ENCODE peak calls at places on chromosomes 11 and 22, in four cellular contexts. L is neural crest cell; K is ACHN; T is CD8-positive, alpha-beta T cell. B is an unnamed sample.

GRCh38 chr22:50329236-50329635 is 2.4 kb upstream of the DENND6B start:
- DNase-seq in L (no peak), K (no peak), T (no peak), B (no peak)

GRCh38 chr22:40210814-40211213 is 33.1 kb downstream of the TNRC6B start:
- DNase-seq in L (no peak), K (no peak), T (no peak), B (no peak)

GRCh38 chr11:81497202-81497804 is 1236.4 kb downstream of the FAM181B start:
- DNase-seq in L (peak; percentile 22), K (peak; percentile 35), T (no peak), B (no peak)

GRCh38 chr11:13137778-13138400 is 128.8 kb downstream of the RASSF10 start:
- DNase-seq in L (no peak), K (no peak), T (no peak), B (no peak)

GRCh38 chr22:35637254-35637653 is 11.0 kb upstream of the APOL6 start:
- DNase-seq in L (no peak), K (no peak), T (no peak), B (peak; percentile 40)

GRCh38 chr22:19962909-19963806 is 21.5 kb upstream of the TXNRD2 start:
- DNase-seq in L (no peak), K (no peak), T (no peak), B (no peak)

GRCh38 chr11:60869451-60869825 is 2.1 kb downstream of the ZP1 start:
- DNase-seq in L (no peak), K (no peak), T (no peak), B (peak; percentile 43)

GRCh38 chr11:115345840-115346239 is 158.4 kb downstream of the CADM1 start:
- DNase-seq in L (no peak), K (no peak), T (no peak), B (no peak)

GRCh38 chr22:22458896-22459588 is 49.5 kb downstream of the ZNF280B start:
- DNase-seq in L (no peak), K (no peak), T (no peak), B (no peak)

GRCh38 chr22:49670610-49671330 is 156.9 kb downstream of the BRD1 start:
- DNase-seq in L (peak; percentile 26), K (no peak), T (peak; percentile 61), B (peak; percentile 61)

GRCh38 chr11:130323452-130324448 is 9.0 kb upstream of the ZBTB44 start:
- DNase-seq in L (no peak), K (no peak), T (no peak), B (no peak)

GRCh38 chr22:20652582-20652981 is 121.3 kb upstream of the SERPIND1 start:
- DNase-seq in L (no peak), K (no peak), T (no peak), B (no peak)

GRCh38 chr11:15819679-15820286 is 536.6 kb downstream of the SOX6 start:
- DNase-seq in L (peak; percentile 80), K (peak; percentile 41), T (no peak), B (peak; percentile 80)

GRCh38 chr11:117316197-117316961 is at the start of gene BACE1:
- DNase-seq in L (peak; percentile 76), K (peak; percentile 84), T (no peak), B (peak; percentile 82)

GRCh38 chr11:119307219-119307618 is 9.7 kb downstream of the MCAM start:
- DNase-seq in L (no peak), K (peak; percentile 9), T (no peak), B (peak; percentile 80)

GRCh38 chr11:76689313-76689712 is 18.8 kb upstream of the LRRC32 start:
- DNase-seq in L (no peak), K (no peak), T (no peak), B (no peak)

GRCh38 chr11:1909524-1909923 is 10.0 kb upstream of the TNNT3 start:
- DNase-seq in L (no peak), K (no peak), T (no peak), B (no peak)

GRCh38 chr22:23678133-23678532 is 12.7 kb upstream of the RGL4 start:
- DNase-seq in L (no peak), K (no peak), T (no peak), B (peak; percentile 20)

GRCh38 chr11:64959498-64959897 is 12.4 kb downstream of the MAJIN start:
- DNase-seq in L (no peak), K (no peak), T (no peak), B (no peak)

B was measured in tibial artery.